ENCODE peak calls at places on chromosomes 7 and 10, in six cellular contexts. B is fibroblast of gingiva; F is T1000; U is osteocyte; P is stimulated activated CD8-positive, alpha-beta memory T cell treated with anti-CD3 and anti-CD28 coated beads, Interleukin-2, amount 100 ng/mL, for 1 hour; C is 8988T. K is an unnamed sample.

GRCh38 chr7:7911339-7911738 is 57.3 kb upstream of the GLCCI1 start:
- DNase-seq in B (peak; percentile 66), F (no peak), U (no peak), P (no peak), C (no peak), K (no peak)

GRCh38 chr10:96285331-96285752 is 14.0 kb upstream of the BLNK start:
- DNase-seq in B (no peak), F (no peak), U (no peak), P (no peak), C (no peak), K (no peak)

GRCh38 chr10:79979310-79979972 is 30.5 kb upstream of the SFTPD start:
- DNase-seq in B (no peak), F (no peak), U (no peak), P (no peak), C (no peak), K (no peak)

GRCh38 chr7:46123-46829 is 146.1 kb upstream of the FAM20C start:
- DNase-seq in B (no peak), F (no peak), U (peak; percentile 74), P (no peak), C (no peak), K (no peak)

GRCh38 chr7:33774762-33775523 is 130.4 kb upstream of the BMPER start:
- DNase-seq in B (peak; percentile 97), F (peak; percentile 23), U (no peak), P (no peak), C (no peak), K (no peak)

GRCh38 chr10:27157150-27157549 is 2.0 kb downstream of the MASTL start:
- DNase-seq in B (no peak), F (no peak), U (no peak), P (no peak), C (no peak), K (no peak)

GRCh38 chr10:61847640-61848039 is 53.9 kb upstream of the ARID5B start:
- DNase-seq in B (no peak), F (no peak), U (no peak), P (no peak), C (no peak), K (no peak)

GRCh38 chr10:104317195-104318095 is 20.8 kb downstream of the ITPRIP start:
- DNase-seq in B (peak; percentile 82), F (no peak), U (no peak), P (no peak), C (no peak), K (no peak)

GRCh38 chr7:30915751-30916150 is 4.1 kb downstream of the AQP1 start:
- DNase-seq in B (no peak), F (no peak), U (no peak), P (no peak), C (no peak), K (no peak)

GRCh38 chr10:6788191-6788590 is 208.1 kb upstream of the PRKCQ start:
- DNase-seq in B (peak; percentile 13), F (no peak), U (no peak), P (no peak), C (no peak), K (no peak)

GRCh38 chr7:78792006-78792405 is 661.5 kb downstream of the MAGI2 start:
- DNase-seq in B (no peak), F (no peak), U (no peak), P (no peak), C (no peak), K (no peak)

GRCh38 chr10:125592897-125593296 is 90.1 kb downstream of the TEX36 start:
- DNase-seq in B (no peak), F (no peak), U (peak; percentile 49), P (no peak), C (no peak), K (no peak)

GRCh38 chr10:133359554-133359971 is 1.7 kb upstream of the FUOM start:
- DNase-seq in B (no peak), F (no peak), U (no peak), P (no peak), C (no peak), K (no peak)

GRCh38 chr7:134421998-134422397 is 36.9 kb downstream of the AKR1B1 start:
- DNase-seq in B (no peak), F (no peak), U (no peak), P (no peak), C (no peak), K (no peak)

GRCh38 chr7:12458520-12459131 is 55.0 kb upstream of the VWDE start:
- DNase-seq in B (peak; percentile 25), F (no peak), U (no peak), P (no peak), C (peak; percentile 3), K (no peak)

GRCh38 chr7:30729642-30730041 is 22.3 kb upstream of the INMT start:
- DNase-seq in B (no peak), F (no peak), U (no peak), P (no peak), C (no peak), K (no peak)

GRCh38 chr7:2523461-2523905 is 3.9 kb downstream of the LFNG start:
- DNase-seq in B (no peak), F (no peak), U (no peak), P (no peak), C (no peak), K (no peak)

GRCh38 chr10:110304394-110304779 is 333 bp downstream of the SMNDC1 start:
- DNase-seq in B (no peak), F (no peak), U (peak; percentile 87), P (no peak), C (no peak), K (no peak)

GRCh38 chr7:78095549-78095948 is 297.0 kb downstream of the PHTF2 start:
- DNase-seq in B (no peak), F (no peak), U (no peak), P (no peak), C (no peak), K (no peak)

K was measured in NK-92 treated with Interleukin-12 subunit alpha and Interleukin-12 subunit beta, amount 100 ng/mL, for 24 hours.